ENCODE peak calls at places on chromosome 11, in ten cellular contexts. E is tibial nerve; H is AG04450; K is endodermal cell; I is stimulated activated naive CD4-positive, alpha-beta T cell; C is AG09309; O is GM12891; W is transverse colon; M is right lobe of liver; B is CD4-positive, alpha-beta T cell. F is an unnamed sample.

GRCh38 chr11:45665206-45665932 is at the start of gene CHST1:
- DNase-seq in E (no peak), H (no peak), K (peak), I (no peak), C (no peak), O (no peak), W (peak), M (peak), B (no peak), F (no peak)

GRCh38 chr11:106420686-106421085 is 343.2 kb downstream of the AASDHPPT start:
- DNase-seq in E (no peak), H (no peak), K (no peak), I (no peak), C (no peak), O (no peak), W (no peak), M (no peak), B (no peak), F (no peak)

GRCh38 chr11:79600747-79601146 is 159.9 kb upstream of the TENM4 start:
- DNase-seq in E (no peak), H (no peak), K (peak), I (no peak), C (no peak), O (no peak), W (no peak), M (no peak), B (no peak), F (no peak)

GRCh38 chr11:67002297-67002913 is 20.5 kb upstream of the SYT12 start:
- DNase-seq in E (no peak), H (no peak), K (peak), I (no peak), C (no peak), O (no peak), W (no peak), M (no peak), B (no peak), F (no peak)

GRCh38 chr11:92703431-92703830 is 266.0 kb upstream of the MTNR1B start:
- DNase-seq in E (no peak), H (no peak), K (no peak), I (no peak), C (no peak), O (no peak), W (no peak), M (no peak), B (no peak), F (no peak)

GRCh38 chr11:72475359-72475758 is 41.0 kb upstream of the CLPB start:
- DNase-seq in E (no peak), H (no peak), K (no peak), I (no peak), C (no peak), O (no peak), W (no peak), M (no peak), B (no peak), F (no peak)

GRCh38 chr11:107567739-107568335 is 2.3 kb upstream of the ALKBH8 start:
- DNase-seq in E (no peak), H (no peak), K (no peak), I (no peak), C (no peak), O (no peak), W (no peak), M (no peak), B (no peak), F (no peak)

GRCh38 chr11:109838034-109838433 is 255.2 kb upstream of the ZC3H12C start:
- DNase-seq in E (no peak), H (no peak), K (no peak), I (no peak), C (no peak), O (no peak), W (no peak), M (no peak), B (no peak), F (no peak)

GRCh38 chr11:133967599-133968238 is 11.0 kb upstream of the IGSF9B start:
- DNase-seq in E (no peak), H (no peak), K (no peak), I (no peak), C (no peak), O (no peak), W (no peak), M (no peak), B (no peak), F (no peak)

GRCh38 chr11:62665630-62666258 is 632 bp downstream of the CSKMT start:
- DNase-seq in E (peak), H (no peak), K (peak), I (no peak), C (no peak), O (no peak), W (peak), M (no peak), B (peak), F (no peak)

GRCh38 chr11:77191429-77191822 is 63.4 kb downstream of the MYO7A start:
- DNase-seq in E (no peak), H (no peak), K (no peak), I (no peak), C (no peak), O (no peak), W (no peak), M (no peak), B (no peak), F (no peak)

GRCh38 chr11:128512478-128513127 is 74.8 kb downstream of the ETS1 start:
- DNase-seq in E (no peak), H (no peak), K (no peak), I (peak), C (no peak), O (no peak), W (no peak), M (no peak), B (no peak), F (no peak)

GRCh38 chr11:112310414-112310813 is 49.8 kb upstream of the PLET1 start:
- DNase-seq in E (no peak), H (no peak), K (no peak), I (no peak), C (no peak), O (no peak), W (no peak), M (no peak), B (no peak), F (no peak)

GRCh38 chr11:29282088-29282487 is 734.7 kb downstream of the KCNA4 start:
- DNase-seq in E (no peak), H (peak), K (no peak), I (no peak), C (peak), O (no peak), W (no peak), M (no peak), B (no peak), F (no peak)

GRCh38 chr11:877565-877964 is 33.0 kb downstream of the CHID1 start:
- DNase-seq in E (no peak), H (no peak), K (peak), I (no peak), C (no peak), O (no peak), W (no peak), M (peak), B (no peak), F (no peak)

GRCh38 chr11:1410366-1411291 is 20.9 kb downstream of the BRSK2 start:
- DNase-seq in E (no peak), H (no peak), K (no peak), I (no peak), C (no peak), O (no peak), W (no peak), M (no peak), B (no peak), F (no peak)